ENCODE peak calls at places on chromosomes 1 and 21, in ten cellular contexts. V is MM.1S; G is CD8-positive, alpha-beta T cell; F is heart left ventricle; A is fibroblast of lung; H is sigmoid colon; P is neural progenitor cell; I is AG04450; R is pancreas; B is PC-3. T is an unnamed sample. For H3K9me3, the result is how much of the 10 kb centered on the place peaks cover.

GRCh38 chr1:235883261-235883927 is 16.7 kb upstream of the LYST start:
- DNase-seq in H (peak), R (peak), V (no peak), B (peak), I (peak), P (no peak), A (peak), F (peak), G (no peak), T (no peak)

GRCh38 chr1:113109908-113110554 is 37.0 kb downstream of the LRIG2 start:
- DNase-seq in P (no peak), V (no peak), F (no peak), H (no peak), A (peak), I (peak), B (peak), R (no peak), G (no peak), T (no peak)

GRCh38 chr1:65804584-65804983 is 11.9 kb downstream of the PDE4B start:
- DNase-seq in G (no peak), P (no peak), H (no peak), V (no peak), A (no peak), I (no peak), B (peak), R (no peak), F (no peak), T (no peak)

GRCh38 chr1:30190481-30191153 is 532.8 kb downstream of the MATN1 start:
- DNase-seq in F (no peak), H (no peak), G (no peak), B (no peak), A (no peak), I (no peak), V (no peak), R (no peak), P (no peak), T (no peak)

GRCh38 chr1:244642526-244642925 is 10.4 kb upstream of the DESI2 start:
- DNase-seq in H (no peak), F (no peak), R (no peak), V (no peak), I (no peak), G (no peak), B (no peak), P (no peak), A (no peak), T (no peak)

GRCh38 chr1:226738421-226738994 is 574 bp downstream of the ITPKB start:
- DNase-seq in H (no peak), B (peak), F (peak), R (peak), G (no peak), P (peak), I (no peak), V (peak), A (peak), T (peak)

GRCh38 chr1:204359474-204360255 is at the start of gene PLEKHA6:
- DNase-seq in H (peak), B (no peak), V (no peak), A (peak), R (peak), I (no peak), G (no peak), P (peak), F (peak), T (no peak)

GRCh38 chr1:2358072-2358471 is 33.3 kb downstream of the MORN1 start:
- DNase-seq in P (no peak), V (no peak), H (peak), I (no peak), G (no peak), F (peak), B (no peak), R (peak), A (no peak), T (no peak)

GRCh38 chr1:178871551-178872320 is 859 bp upstream of the ANGPTL1 start:
- DNase-seq in A (no peak), P (no peak), B (no peak), H (no peak), F (no peak), I (no peak), R (no peak), G (no peak), V (no peak), T (no peak)

GRCh38 chr1:25797939-25798338 is 2.1 kb upstream of the SELENON start:
- DNase-seq in H (no peak), A (no peak), I (no peak), F (peak), G (no peak), R (peak), P (peak), B (peak), V (peak), T (peak)

GRCh38 chr1:92965003-92965402 is 3.7 kb upstream of the DIPK1A start:
- DNase-seq in V (no peak), A (no peak), P (no peak), G (peak), F (no peak), I (no peak), H (no peak), B (no peak), R (no peak), T (peak)

GRCh38 chr1:200041337-200042118 is 14.0 kb downstream of the NR5A2 start:
- DNase-seq in H (no peak), A (no peak), F (no peak), B (no peak), P (peak), G (no peak), I (no peak), V (no peak), R (peak), T (no peak)

GRCh38 chr1:200038987-200039848 is 11.7 kb downstream of the NR5A2 start:
- DNase-seq in I (no peak), V (peak), P (peak), H (no peak), F (peak), B (peak), R (peak), A (no peak), G (no peak), T (no peak)

GRCh38 chr1:200040516-200041138 is 13.1 kb downstream of the NR5A2 start:
- DNase-seq in B (no peak), R (peak), H (no peak), P (peak), F (no peak), V (no peak), G (no peak), A (peak), I (no peak), T (no peak)

GRCh38 chr1:200038645-200038986 is 11.1 kb downstream of the NR5A2 start:
- DNase-seq in I (no peak), A (no peak), V (no peak), H (no peak), B (no peak), R (peak), G (no peak), P (peak), F (no peak), T (no peak)

GRCh38 chr1:200039849-200040479 is 12.5 kb downstream of the NR5A2 start:
- DNase-seq in G (no peak), H (no peak), A (no peak), P (peak), B (no peak), F (no peak), V (no peak), R (no peak), I (no peak), T (no peak)
- H3K27ac ChIP-seq in G (no peak), H (peak), A (no peak), P (no peak), B (no peak), F (peak), V (no peak), R (peak), I (no peak), T (no peak)

DNA sequence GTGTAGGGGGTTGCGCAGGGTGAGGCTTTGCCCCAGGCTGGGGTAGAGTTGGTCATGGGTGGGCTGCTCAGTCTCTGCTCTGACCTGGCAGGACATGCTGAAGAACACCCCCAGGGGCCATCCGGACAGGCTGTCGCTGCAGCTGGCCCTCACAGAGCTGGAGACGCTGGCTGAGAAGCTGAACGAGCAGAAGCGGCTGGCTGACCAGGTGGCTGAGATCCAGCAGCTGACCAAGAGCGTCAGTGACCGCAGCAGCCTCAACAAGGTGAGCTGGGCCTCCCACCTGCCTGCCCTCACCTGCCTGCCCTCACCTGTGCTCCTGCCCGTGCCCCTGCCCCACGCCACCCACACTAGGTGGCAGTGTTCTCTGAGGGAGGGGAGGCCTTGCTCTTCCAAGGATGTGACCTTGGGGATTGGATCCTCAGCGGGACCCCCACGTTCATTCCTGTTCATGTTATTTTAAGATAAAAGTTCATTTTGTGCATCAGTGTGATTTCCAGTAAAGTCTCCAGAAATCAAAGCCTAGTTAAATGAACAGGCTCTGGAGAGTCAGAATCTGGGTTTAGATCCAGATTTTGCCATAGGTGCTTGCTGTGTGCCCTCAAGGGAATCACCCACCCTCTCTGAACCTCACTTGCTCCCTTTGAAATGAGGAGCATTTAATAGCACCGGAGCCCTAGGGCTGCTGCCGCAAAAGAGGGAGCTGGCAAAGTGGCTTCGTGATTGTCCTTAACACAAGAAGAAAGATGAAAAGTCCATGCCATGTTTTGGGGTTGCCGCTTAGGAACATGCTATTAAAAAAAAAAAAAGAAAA is 87.9 kb downstream of the ARHGEF10L start:
- DNase-seq in I (no peak), G (no peak), A (no peak), B (no peak), P (no peak), R (no peak), H (no peak), F (no peak), V (no peak), T (no peak)
- TF ChIP-seq CTCF in I (no peak), G (no peak), A (no peak), B (peak), P (no peak), R (no peak), H (no peak), F (no peak), V (peak), T (no peak)

GRCh38 chr1:11502516-11502915 is 23.6 kb downstream of the DISP3 start:
- DNase-seq in R (no peak), F (no peak), I (no peak), P (no peak), V (no peak), G (no peak), A (no peak), H (peak), B (no peak), T (no peak)

GRCh38 chr1:11501906-11502485 is 23.0 kb downstream of the DISP3 start:
- DNase-seq in B (no peak), V (no peak), I (no peak), A (no peak), H (peak), F (no peak), G (no peak), P (no peak), R (no peak), T (no peak)

GRCh38 chr1:11507309-11507708 is 28.4 kb downstream of the DISP3 start:
- DNase-seq in H (peak), F (no peak), A (no peak), P (no peak), B (no peak), I (no peak), V (no peak), G (no peak), R (no peak), T (no peak)

GRCh38 chr1:11505591-11506538 is 26.9 kb downstream of the DISP3 start:
- DNase-seq in R (no peak), I (no peak), B (no peak), A (no peak), H (no peak), P (no peak), G (no peak), V (no peak), F (no peak), T (no peak)

GRCh38 chr1:11504599-11504998 is 25.6 kb downstream of the DISP3 start:
- DNase-seq in V (no peak), B (no peak), I (no peak), R (no peak), G (no peak), P (no peak), F (no peak), A (no peak), H (no peak), T (no peak)
- H3K9me3 ChIP-seq in V (under half), B (under half), I (under half), R (under half), G (under half), P (under half), F (under half), A (under half), H (under half), T (under half)

GRCh38 chr1:55631508-55631907 is 416.3 kb upstream of the USP24 start:
- DNase-seq in I (no peak), G (no peak), V (no peak), A (peak), H (no peak), F (no peak), B (peak), P (no peak), R (no peak), T (no peak)
- H3K27ac ChIP-seq in I (no peak), G (no peak), V (no peak), A (peak), H (no peak), F (no peak), B (peak), P (no peak), R (no peak), T (no peak)

GRCh38 chr1:188660573-188660972 is 1817.1 kb downstream of the BRINP3 start:
- DNase-seq in G (no peak), H (no peak), V (no peak), R (no peak), A (no peak), F (no peak), B (no peak), I (no peak), P (no peak), T (no peak)
- TF ChIP-seq CTCF in G (no peak), H (no peak), V (no peak), R (no peak), A (no peak), F (no peak), B (no peak), I (no peak), P (no peak), T (no peak)

GRCh38 chr21:38228115-38228514 is 28.7 kb upstream of the KCNJ15 start:
- DNase-seq in H (no peak), G (no peak), I (no peak), R (no peak), F (no peak), P (no peak), B (peak), V (no peak), A (no peak), T (no peak)
- H3K9me3 ChIP-seq in H (under half), G (under half), I (under half), R (under half), F (half or more), P (under half), B (half or more), V (under half), A (under half), T (half or more)

DNA sequence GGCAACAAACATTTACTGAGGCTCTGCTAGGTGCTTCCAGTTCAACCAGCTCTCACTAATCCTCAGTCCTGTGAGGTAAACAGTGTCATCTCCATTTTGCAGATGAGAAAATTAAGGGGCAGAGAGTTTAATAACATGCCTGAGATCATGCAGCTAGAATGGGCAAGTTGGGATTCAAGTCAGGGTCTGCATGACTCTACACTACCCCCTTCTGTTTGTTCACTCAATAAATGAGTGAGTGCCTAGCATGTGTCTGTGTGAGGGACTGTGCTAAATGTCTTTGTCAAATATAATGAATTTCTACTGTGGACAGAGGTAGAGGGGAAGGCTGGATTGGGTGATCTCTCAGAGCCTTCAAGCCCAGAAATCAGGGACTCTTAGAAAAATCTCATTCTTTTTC is 4.5 kb downstream of the PEF1 start:
- DNase-seq in P (no peak), I (no peak), H (no peak), A (no peak), F (no peak), R (no peak), V (no peak), G (no peak), B (no peak), T (no peak)
- H3K27ac ChIP-seq in P (no peak), I (peak), H (no peak), A (no peak), F (no peak), R (no peak), V (no peak), G (no peak), B (no peak), T (no peak)

GRCh38 chr1:66933887-66934700 is 9.3 kb downstream of the MIER1 start:
- DNase-seq in A (no peak), B (peak), V (peak), I (no peak), F (no peak), H (no peak), R (no peak), P (no peak), G (no peak), T (no peak)
- TF ChIP-seq CTCF in A (no peak), B (no peak), V (no peak), I (no peak), F (no peak), H (no peak), R (no peak), P (no peak), G (no peak), T (no peak)

GRCh38 chr1:197080323-197080722 is 13.3 kb upstream of the F13B start:
- DNase-seq in A (no peak), R (no peak), F (no peak), H (no peak), I (no peak), V (no peak), P (no peak), B (no peak), G (no peak), T (no peak)

GRCh38 chr1:197081117-197081753 is 14.2 kb upstream of the F13B start:
- DNase-seq in F (no peak), A (no peak), P (no peak), R (no peak), G (no peak), V (no peak), I (no peak), H (no peak), B (no peak), T (no peak)

GRCh38 chr1:197083474-197083873 is 16.4 kb upstream of the F13B start:
- DNase-seq in R (no peak), I (no peak), B (no peak), F (no peak), P (no peak), A (no peak), H (no peak), G (no peak), V (no peak), T (no peak)
- H3K9me3 ChIP-seq in R (under half), I (under half), B (under half), F (under half), P (under half), A (under half), H (under half), G (under half), V (under half), T (under half)